ENCODE peak calls at places on chromosomes 6 and 20, in seven cellular contexts. W is stimulated activated naive B cell treated with anti-CD40 and anti-IgM and Interleukin-4, amounts not matched to agents 10 μg/mL and 1 μg/mL and 100 μg/mL, for 72 hours; X is left cardiac atrium; Z is activated CD8-positive, alpha-beta T cell treated with anti-CD3 and anti-CD28 coated beads for 36 hours; O is naive thymus-derived CD8-positive, alpha-beta T cell; M is stimulated activated naive CD8-positive, alpha-beta T cell treated with anti-CD3 and anti-CD28 coated beads, Interleukin-15, Interleukin-2, amounts not matched to agents 100 U/mL and 50 U/mL, for 24 hours; B is activated CD4-positive, alpha-beta T cell treated with anti-CD3 and anti-CD28 coated beads for 36 hours. N is an unnamed sample.

GRCh38 chr6:168950500-168951223 is 303.0 kb downstream of the THBS2 start:
- ATAC-seq in O (no peak), B (no peak), Z (no peak), M (no peak), X (peak; percentile 65), W (no peak), N (no peak)

GRCh38 chr6:161031721-161032495 is 40.3 kb downstream of the MAP3K4 start:
- ATAC-seq in X (no peak), M (no peak), B (no peak), Z (no peak), O (no peak), W (no peak), N (peak; percentile 21)

GRCh38 chr20:35893942-35894341 is 60.4 kb downstream of the SCAND1 start:
- ATAC-seq in O (no peak), M (peak; percentile 75), B (peak; percentile 80), X (no peak), Z (peak; percentile 89), W (peak; percentile 93), N (peak; percentile 98)

GRCh38 chr6:40996591-40997247 is 42.3 kb downstream of the UNC5CL start:
- ATAC-seq in O (no peak), W (no peak), Z (no peak), B (no peak), X (peak; percentile 35), M (no peak), N (no peak)

GRCh38 chr20:33790571-33790970 is 20.6 kb upstream of the CHMP4B start:
- ATAC-seq in W (no peak), O (no peak), Z (no peak), B (no peak), X (no peak), M (no peak), N (no peak)

GRCh38 chr20:11902264-11902663 is 15.4 kb upstream of the BTBD3 start:
- ATAC-seq in B (no peak), O (no peak), W (no peak), X (no peak), Z (no peak), M (no peak), N (no peak)

GRCh38 chr6:135030056-135030473 is 24.6 kb downstream of the HBS1L start:
- ATAC-seq in Z (peak; percentile 95), B (peak; percentile 97), M (peak; percentile 99), X (no peak), W (peak; percentile 95), O (peak; percentile 93), N (peak; percentile 95)

GRCh38 chr6:1111361-1111760 is 200.5 kb upstream of the FOXQ1 start:
- ATAC-seq in B (no peak), Z (no peak), X (no peak), W (no peak), O (no peak), M (no peak), N (no peak)

GRCh38 chr20:22977047-22977785 is 57.9 kb upstream of the SSTR4 start:
- ATAC-seq in B (no peak), M (no peak), X (peak; percentile 97), Z (no peak), O (no peak), W (no peak), N (no peak)

GRCh38 chr20:40532103-40532502 is 156.9 kb downstream of the MAFB start:
- ATAC-seq in M (no peak), O (no peak), W (no peak), B (no peak), X (no peak), Z (no peak), N (no peak)

GRCh38 chr6:8686077-8686476 is 250.7 kb upstream of the SLC35B3 start:
- ATAC-seq in W (peak; percentile 77), O (no peak), M (no peak), B (no peak), Z (no peak), X (no peak), N (no peak)

GRCh38 chr20:63163596-63164560 is 52.1 kb downstream of the YTHDF1 start:
- ATAC-seq in W (no peak), O (no peak), M (no peak), B (no peak), X (no peak), Z (no peak), N (no peak)

GRCh38 chr6:167840160-167840525 is 13.4 kb downstream of the AFDN start:
- ATAC-seq in B (no peak), O (no peak), X (no peak), M (no peak), W (no peak), Z (no peak), N (peak; percentile 16)

GRCh38 chr20:50610212-50610718 is 81.1 kb downstream of the RIPOR3 start:
- ATAC-seq in Z (no peak), W (no peak), O (no peak), X (no peak), B (no peak), M (no peak), N (no peak)

GRCh38 chr6:26394289-26394688 is 7.8 kb upstream of the BTN3A1 start:
- ATAC-seq in W (no peak), M (no peak), B (no peak), X (no peak), O (no peak), Z (no peak), N (no peak)

GRCh38 chr20:4828830-4829493 is 107.3 kb downstream of the PRND start:
- ATAC-seq in M (no peak), O (no peak), Z (no peak), B (no peak), W (no peak), X (peak; percentile 70), N (no peak)

GRCh38 chr6:38354033-38354373 is 285.7 kb downstream of the BTBD9 start:
- ATAC-seq in M (no peak), X (no peak), O (no peak), B (no peak), W (peak; percentile 71), Z (no peak), N (no peak)

GRCh38 chr6:30748301-30748769 is 4.0 kb upstream of the IER3 start:
- ATAC-seq in X (no peak), W (no peak), O (no peak), M (no peak), Z (no peak), B (no peak), N (no peak)

GRCh38 chr20:56842086-56842485 is 213.0 kb downstream of the TFAP2C start:
- ATAC-seq in M (no peak), Z (no peak), W (no peak), O (no peak), B (no peak), X (no peak), N (no peak)

GRCh38 chr20:25205277-25206062 is 10.0 kb downstream of the ENTPD6 start:
- ATAC-seq in O (no peak), X (peak; percentile 55), M (no peak), Z (no peak), B (no peak), W (no peak), N (no peak)

GRCh38 chr6:13765570-13765969 is 48.8 kb downstream of the MCUR1 start:
- ATAC-seq in Z (no peak), X (no peak), B (no peak), W (no peak), M (no peak), O (no peak), N (no peak)

GRCh38 chr20:2658414-2659354 is 5.3 kb downstream of the IDH3B start:
- ATAC-seq in Z (peak; percentile 31), B (peak; percentile 37), M (peak; percentile 48), X (no peak), W (peak; percentile 36), O (no peak), N (peak; percentile 38)

GRCh38 chr20:23386304-23387117 is 24.5 kb downstream of the GZF1 start:
- ATAC-seq in B (no peak), Z (no peak), X (no peak), M (no peak), O (no peak), W (no peak), N (no peak)

GRCh38 chr20:22556565-22557056 is 27.8 kb downstream of the FOXA2 start:
- ATAC-seq in X (no peak), Z (no peak), W (no peak), B (no peak), O (no peak), M (no peak), N (no peak)

GRCh38 chr6:118317581-118318563 is 230.2 kb upstream of the PLN start:
- ATAC-seq in Z (no peak), W (peak; percentile 6), X (peak; percentile 70), M (no peak), O (no peak), B (no peak), N (no peak)

GRCh38 chr6:113011389-113011788 is 664.3 kb downstream of the RFPL4B start:
- ATAC-seq in M (no peak), W (no peak), O (no peak), B (no peak), Z (no peak), X (peak; percentile 61), N (no peak)

GRCh38 chr6:11224252-11224965 is 8.1 kb downstream of the NEDD9 start:
- ATAC-seq in W (peak; percentile 97), Z (peak; percentile 90), M (peak; percentile 93), X (peak; percentile 10), O (peak; percentile 73), B (peak; percentile 94), N (peak; percentile 94)

GRCh38 chr6:137873273-137873762 is 6.3 kb downstream of the TNFAIP3 start:
- ATAC-seq in M (peak; percentile 70), O (peak; percentile 6), Z (peak; percentile 60), B (peak; percentile 56), W (peak; percentile 81), X (peak; percentile 83), N (peak; percentile 71)

GRCh38 chr20:40728470-40728869 is 39.4 kb upstream of the MAFB start:
- ATAC-seq in M (no peak), B (no peak), Z (no peak), W (no peak), O (no peak), X (no peak), N (no peak)

GRCh38 chr20:57372157-57372556 is 19.0 kb upstream of the RBM38 start:
- ATAC-seq in B (no peak), W (no peak), Z (no peak), M (no peak), X (no peak), O (no peak), N (no peak)

GRCh38 chr6:52124126-52125121 is 37.0 kb upstream of the PKHD1 start:
- ATAC-seq in W (no peak), O (no peak), M (no peak), B (no peak), Z (no peak), X (no peak), N (no peak)

GRCh38 chr20:10636326-10636818 is 37.4 kb downstream of the JAG1 start:
- ATAC-seq in B (no peak), M (no peak), Z (no peak), O (no peak), X (peak; percentile 36), W (no peak), N (no peak)

GRCh38 chr6:30025197-30025596 is 35.9 kb upstream of the POLR1H start:
- ATAC-seq in W (no peak), M (no peak), Z (no peak), O (no peak), X (no peak), B (no peak), N (no peak)

GRCh38 chr6:81553246-81553645 is 199.2 kb downstream of the TENT5A start:
- ATAC-seq in M (no peak), Z (no peak), O (no peak), X (no peak), B (no peak), W (no peak), N (no peak)

GRCh38 chr6:2101213-2101612 is 144.2 kb downstream of the GMDS start:
- ATAC-seq in O (no peak), X (no peak), Z (no peak), W (no peak), B (no peak), M (no peak), N (no peak)